ENCODE peak calls at places on chromosomes 5 and 9, in seven cellular contexts. E is T-helper 1 cell; U is fibroblast of pulmonary artery; K is GM12891; I is activated CD8-positive, alpha-beta T cell treated with anti-CD3 and anti-CD28 coated beads for 36 hours; Z is tibial artery; F is foreskin fibroblast. A is an unnamed sample.
A peak's percentile ranks its signal among the peaks of the same experiment; 100 is the strongest.

GRCh38 chr9:124456341-124457078 is 6.3 kb downstream of the ADGRD2 start:
- DNase-seq in E (no peak), F (no peak), U (no peak), Z (no peak), I (no peak), K (no peak), A (no peak)

GRCh38 chr9:91071185-91071990 is 269.8 kb downstream of the SYK start:
- DNase-seq in K (no peak), I (peak; percentile 93), E (no peak), Z (no peak), F (peak; percentile 95), U (peak; percentile 83), A (no peak)

GRCh38 chr9:19114680-19115270 is 12.1 kb upstream of the HAUS6 start:
- DNase-seq in E (no peak), Z (no peak), U (no peak), F (no peak), I (no peak), K (no peak), A (no peak)

GRCh38 chr5:60497706-60498500 is 202.1 kb downstream of the DEPDC1B start:
- DNase-seq in I (no peak), U (peak; percentile 31), Z (no peak), F (peak; percentile 37), K (no peak), E (no peak), A (no peak)

GRCh38 chr9:31820426-31820825 is 564.0 kb upstream of the ACO1 start:
- DNase-seq in Z (no peak), E (no peak), U (no peak), I (no peak), K (no peak), F (no peak), A (no peak)

GRCh38 chr5:51960617-51961115 is 577.4 kb downstream of the ISL1 start:
- DNase-seq in U (peak; percentile 0), E (no peak), F (peak; percentile 1), I (no peak), Z (no peak), K (no peak), A (no peak)

GRCh38 chr5:57659889-57660288 is 177.3 kb upstream of the ACTBL2 start:
- DNase-seq in K (no peak), F (no peak), E (no peak), I (no peak), Z (no peak), U (no peak), A (no peak)

GRCh38 chr5:154520861-154521453 is 42.9 kb upstream of the HAND1 start:
- DNase-seq in K (peak; percentile 29), F (no peak), I (peak; percentile 20), U (peak; percentile 6), E (no peak), Z (no peak), A (no peak)

GRCh38 chr5:92364986-92365550 is 982.0 kb upstream of the ARRDC3 start:
- DNase-seq in F (peak; percentile 50), U (peak; percentile 66), Z (no peak), K (no peak), E (no peak), I (no peak), A (no peak)

GRCh38 chr5:150641006-150641570 is 628 bp downstream of the SYNPO start:
- DNase-seq in K (no peak), E (no peak), I (no peak), F (peak; percentile 43), Z (peak; percentile 54), U (peak; percentile 97), A (no peak)

GRCh38 chr5:112957970-112958773 is 18.4 kb upstream of the DCP2 start:
- DNase-seq in E (no peak), F (peak; percentile 97), I (peak; percentile 52), Z (peak; percentile 48), U (peak; percentile 91), K (no peak), A (no peak)

GRCh38 chr9:88464851-88465250 is 70.1 kb upstream of the NXNL2 start:
- DNase-seq in Z (no peak), E (no peak), F (peak; percentile 26), U (peak; percentile 32), I (no peak), K (no peak), A (no peak)

A was measured in CD4-positive, CD25-positive, alpha-beta regulatory T cell.